ENCODE peak calls at places on chromosomes 2 and 18, in six cellular contexts. One of them, this sample, is unnamed. For H3K9me3 and H3K4me1, the result is how much of the 10 kb centered on the place peaks cover.

GRCh38 chr2:11581129-11581796 is 47.4 kb downstream of the GREB1 start:
- DNase-seq in IMR-90: no peak
- DNase-seq in DND-41: no peak
- DNase-seq in stomach: no peak
- DNase-seq in A673: no peak
- DNase-seq in fibroblast of lung: peak
- DNase-seq in this sample: no peak

GRCh38 chr2:100042559-100042958 is 99.8 kb downstream of the AFF3 start:
- DNase-seq in IMR-90: no peak
- DNase-seq in DND-41: no peak
- DNase-seq in stomach: no peak
- DNase-seq in A673: no peak
- DNase-seq in fibroblast of lung: no peak
- DNase-seq in this sample: no peak

GRCh38 chr2:176115883-176116813 is at the start of gene HOXD10:
- DNase-seq in IMR-90: no peak
- DNase-seq in DND-41: no peak
- DNase-seq in stomach: no peak
- DNase-seq in A673: peak
- DNase-seq in fibroblast of lung: no peak
- DNase-seq in this sample: no peak

GRCh38 chr2:207630491-207630890 is 5.3 kb upstream of the METTL21A start:
- DNase-seq in IMR-90: no peak
- DNase-seq in DND-41: no peak
- DNase-seq in stomach: no peak
- DNase-seq in A673: no peak
- DNase-seq in fibroblast of lung: no peak
- DNase-seq in this sample: no peak

GRCh38 chr2:239819974-239820555 is 205.1 kb downstream of the NDUFA10 start:
- DNase-seq in IMR-90: no peak
- DNase-seq in DND-41: no peak
- DNase-seq in stomach: peak
- DNase-seq in A673: peak
- DNase-seq in fibroblast of lung: no peak
- DNase-seq in this sample: no peak

GRCh38 chr18:63553117-63553516 is 10.9 kb downstream of the SERPINB12 start:
- DNase-seq in IMR-90: peak
- DNase-seq in DND-41: no peak
- DNase-seq in stomach: no peak
- DNase-seq in A673: peak
- DNase-seq in fibroblast of lung: peak
- DNase-seq in this sample: no peak

GRCh38 chr18:51879329-51879728 is 460.7 kb upstream of the DCC start:
- DNase-seq in IMR-90: no peak
- DNase-seq in DND-41: no peak
- DNase-seq in stomach: no peak
- DNase-seq in A673: no peak
- DNase-seq in fibroblast of lung: no peak
- DNase-seq in this sample: no peak

GRCh38 chr2:7707723-7708122 is 790.5 kb downstream of the RNF144A start:
- DNase-seq in IMR-90: peak
- DNase-seq in DND-41: no peak
- DNase-seq in stomach: no peak
- DNase-seq in A673: no peak
- DNase-seq in fibroblast of lung: peak
- DNase-seq in this sample: no peak

GRCh38 chr2:149733936-149734685 is 146.5 kb upstream of the MMADHC start:
- DNase-seq in IMR-90: peak
- DNase-seq in DND-41: no peak
- DNase-seq in stomach: no peak
- DNase-seq in A673: peak
- DNase-seq in fibroblast of lung: no peak
- DNase-seq in this sample: no peak

GRCh38 chr2:15259356-15259756 is 301.8 kb downstream of the NBAS start:
- DNase-seq in IMR-90: no peak
- DNase-seq in DND-41: no peak
- DNase-seq in stomach: no peak
- DNase-seq in A673: no peak
- DNase-seq in fibroblast of lung: no peak
- DNase-seq in this sample: no peak

GRCh38 chr2:159612255-159612901 is 4.0 kb downstream of the BAZ2B start:
- DNase-seq in IMR-90: peak
- DNase-seq in DND-41: no peak
- DNase-seq in stomach: no peak
- DNase-seq in A673: peak
- DNase-seq in fibroblast of lung: peak
- DNase-seq in this sample: no peak

GRCh38 chr2:199428291-199428690 is 29.4 kb downstream of the SATB2 start:
- DNase-seq in IMR-90: no peak
- DNase-seq in DND-41: no peak
- DNase-seq in stomach: no peak
- DNase-seq in A673: no peak
- DNase-seq in fibroblast of lung: no peak
- DNase-seq in this sample: no peak

GRCh38 chr2:241582328-241582727 is 23.8 kb downstream of the BOK start:
- DNase-seq in IMR-90: no peak
- DNase-seq in DND-41: no peak
- DNase-seq in stomach: no peak
- DNase-seq in A673: no peak
- DNase-seq in fibroblast of lung: no peak
- DNase-seq in this sample: no peak
- H3K9me3 ChIP-seq in IMR-90: under half
- H3K9me3 ChIP-seq in DND-41: under half
- H3K9me3 ChIP-seq in stomach: under half
- H3K9me3 ChIP-seq in A673: under half
- H3K9me3 ChIP-seq in fibroblast of lung: under half
- H3K9me3 ChIP-seq in this sample: under half

GRCh38 chr2:191148766-191149165 is 2.0 kb downstream of the STAT4 start:
- DNase-seq in IMR-90: no peak
- DNase-seq in DND-41: peak
- DNase-seq in stomach: no peak
- DNase-seq in A673: no peak
- DNase-seq in fibroblast of lung: no peak
- DNase-seq in this sample: no peak
- H3K4me1 ChIP-seq in IMR-90: under half
- H3K4me1 ChIP-seq in DND-41: under half
- H3K4me1 ChIP-seq in stomach: under half
- H3K4me1 ChIP-seq in A673: under half
- H3K4me1 ChIP-seq in fibroblast of lung: under half
- H3K4me1 ChIP-seq in this sample: under half

GRCh38 chr2:165893556-165893955 is 60.0 kb downstream of the TTC21B start:
- DNase-seq in IMR-90: no peak
- DNase-seq in DND-41: no peak
- DNase-seq in stomach: no peak
- DNase-seq in A673: no peak
- DNase-seq in fibroblast of lung: no peak
- DNase-seq in this sample: no peak
- H3K4me3 ChIP-seq in IMR-90: no peak
- H3K4me3 ChIP-seq in DND-41: no peak
- H3K4me3 ChIP-seq in stomach: no peak
- H3K4me3 ChIP-seq in A673: no peak
- H3K4me3 ChIP-seq in fibroblast of lung: no peak
- H3K4me3 ChIP-seq in this sample: no peak

DNA sequence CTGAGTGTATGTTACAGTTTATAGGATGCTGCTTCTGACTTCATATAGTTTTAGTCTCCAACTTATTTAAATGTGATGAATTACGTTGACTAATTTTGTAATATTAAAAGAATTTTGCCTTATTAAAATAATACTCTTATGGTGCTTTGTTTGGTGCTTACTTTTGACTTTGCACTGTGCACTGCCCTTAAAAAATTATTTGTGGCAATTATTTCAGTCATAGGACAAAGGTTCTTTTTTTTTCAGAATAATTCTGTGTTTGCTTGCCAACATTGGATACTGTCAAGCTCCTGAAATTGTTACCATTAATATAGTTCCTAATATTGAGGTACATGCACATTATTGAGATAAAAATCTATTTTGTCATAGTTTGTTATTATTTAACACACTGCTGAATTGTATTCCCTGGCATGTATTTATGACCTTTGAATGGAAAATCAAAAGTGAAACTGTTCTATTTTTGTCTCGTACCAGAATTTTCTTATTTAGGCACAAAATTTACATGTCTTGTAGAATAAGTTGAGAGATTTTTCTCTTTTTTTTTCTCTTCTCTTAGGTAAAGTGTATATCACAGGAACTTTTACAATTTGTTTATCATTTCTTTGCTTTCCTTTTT is 572.8 kb upstream of the KLHL29 start:
- DNase-seq in IMR-90: no peak
- DNase-seq in DND-41: no peak
- DNase-seq in stomach: no peak
- DNase-seq in A673: no peak
- DNase-seq in fibroblast of lung: no peak
- DNase-seq in this sample: peak
- H3K9me3 ChIP-seq in IMR-90: under half
- H3K9me3 ChIP-seq in DND-41: under half
- H3K9me3 ChIP-seq in stomach: under half
- H3K9me3 ChIP-seq in A673: under half
- H3K9me3 ChIP-seq in fibroblast of lung: under half
- H3K9me3 ChIP-seq in this sample: under half

GRCh38 chr2:26243643-26244478 is 571 bp downstream of the HADHA start:
- DNase-seq in IMR-90: peak
- DNase-seq in DND-41: no peak
- DNase-seq in stomach: peak
- DNase-seq in A673: peak
- DNase-seq in fibroblast of lung: peak
- DNase-seq in this sample: peak
- H3K4me1 ChIP-seq in IMR-90: under half
- H3K4me1 ChIP-seq in DND-41: under half
- H3K4me1 ChIP-seq in stomach: half or more
- H3K4me1 ChIP-seq in A673: under half
- H3K4me1 ChIP-seq in fibroblast of lung: under half
- H3K4me1 ChIP-seq in this sample: under half

DNA sequence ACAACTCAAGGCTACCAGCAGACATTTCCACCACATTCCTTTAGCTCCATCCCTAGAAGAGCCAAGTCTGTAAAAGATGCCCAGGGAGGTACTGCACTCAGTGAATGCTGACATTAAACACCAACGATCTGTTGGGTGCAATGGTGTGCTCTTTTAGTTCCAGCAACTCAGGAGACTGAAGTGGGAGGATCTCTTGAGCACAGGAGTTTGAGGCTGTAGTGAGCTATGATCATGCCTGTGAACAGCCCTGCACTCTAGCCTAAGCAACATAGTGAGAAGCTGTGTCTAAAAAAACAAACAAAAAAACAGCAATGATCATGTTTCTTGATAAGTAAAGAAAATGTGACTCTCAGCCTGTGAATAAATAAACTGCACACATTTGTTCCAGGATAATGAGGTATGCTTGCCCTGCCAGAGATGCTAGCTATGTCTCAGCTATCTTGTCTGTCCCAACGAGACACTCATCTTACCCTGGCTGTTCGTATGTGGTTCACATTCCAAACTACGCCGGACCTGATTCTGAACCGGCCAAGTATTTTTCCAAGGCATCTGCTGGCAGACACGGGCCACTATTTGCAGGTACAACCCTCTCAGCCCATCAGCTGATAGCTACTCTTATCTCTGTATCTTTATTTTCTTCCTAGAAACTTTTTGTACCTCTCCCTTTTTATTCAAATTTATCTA is 21.8 kb downstream of the TMEM182 start:
- DNase-seq in IMR-90: no peak
- DNase-seq in DND-41: no peak
- DNase-seq in stomach: no peak
- DNase-seq in A673: no peak
- DNase-seq in fibroblast of lung: no peak
- DNase-seq in this sample: no peak
- H3K4me3 ChIP-seq in IMR-90: no peak
- H3K4me3 ChIP-seq in DND-41: no peak
- H3K4me3 ChIP-seq in stomach: no peak
- H3K4me3 ChIP-seq in A673: no peak
- H3K4me3 ChIP-seq in fibroblast of lung: no peak
- H3K4me3 ChIP-seq in this sample: no peak

DNA sequence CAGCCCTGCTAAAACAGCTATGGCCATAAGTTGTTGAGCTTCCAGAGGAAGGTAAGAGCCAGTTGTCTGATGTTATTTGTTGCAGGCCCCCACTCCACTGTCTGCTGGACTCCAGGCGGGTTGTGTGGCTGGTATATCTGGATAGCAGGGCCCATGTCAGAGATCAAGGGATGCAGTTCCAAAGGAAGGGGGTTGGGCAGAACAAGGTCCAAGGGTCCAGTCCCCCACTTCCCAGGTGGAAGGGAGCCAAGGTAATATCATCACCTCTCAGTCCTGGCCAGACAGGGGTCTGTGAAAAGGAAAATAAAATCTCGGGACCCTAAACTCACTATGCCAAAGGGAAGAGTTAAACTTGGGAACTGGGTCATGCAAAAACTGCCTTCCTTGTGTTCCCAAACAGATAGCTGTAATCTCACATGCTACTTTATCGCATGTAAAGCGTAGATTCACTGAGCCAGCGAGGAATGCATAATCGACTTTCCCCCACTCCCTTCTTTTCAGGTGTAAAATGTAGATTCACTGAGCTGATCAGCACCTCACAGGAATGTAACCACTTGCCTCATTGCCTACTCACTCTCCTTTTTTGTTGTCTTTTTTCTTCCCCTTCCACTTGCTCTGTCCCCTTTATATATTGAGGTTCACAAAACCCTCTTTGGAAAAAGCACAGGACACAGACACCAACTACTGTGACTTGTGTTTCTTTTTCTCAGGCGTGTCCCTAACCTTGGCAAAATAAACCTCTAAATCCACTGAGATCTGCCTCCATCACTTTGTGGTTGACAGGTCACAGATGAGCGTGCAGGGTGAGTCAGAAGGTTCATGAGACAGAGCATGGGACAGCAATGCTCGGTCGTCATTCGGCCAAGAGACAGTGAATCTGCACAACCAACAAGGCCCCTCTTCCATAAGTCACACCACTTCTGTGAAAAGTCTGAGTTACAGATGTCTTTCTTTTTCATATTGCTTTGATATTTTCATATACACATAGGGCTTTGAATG is 255.3 kb upstream of the SIX2 start:
- DNase-seq in IMR-90: peak
- DNase-seq in DND-41: no peak
- DNase-seq in stomach: peak
- DNase-seq in A673: no peak
- DNase-seq in fibroblast of lung: peak
- DNase-seq in this sample: no peak
- H3K9me3 ChIP-seq in IMR-90: under half
- H3K9me3 ChIP-seq in DND-41: under half
- H3K9me3 ChIP-seq in stomach: under half
- H3K9me3 ChIP-seq in A673: under half
- H3K9me3 ChIP-seq in fibroblast of lung: under half
- H3K9me3 ChIP-seq in this sample: under half

GRCh38 chr18:35040988-35041751 is at the start of gene MAPRE2:
- DNase-seq in IMR-90: peak
- DNase-seq in DND-41: peak
- DNase-seq in stomach: peak
- DNase-seq in A673: peak
- DNase-seq in fibroblast of lung: peak
- DNase-seq in this sample: peak
- H3K4me1 ChIP-seq in IMR-90: under half
- H3K4me1 ChIP-seq in DND-41: half or more
- H3K4me1 ChIP-seq in stomach: under half
- H3K4me1 ChIP-seq in A673: under half
- H3K4me1 ChIP-seq in fibroblast of lung: under half
- H3K4me1 ChIP-seq in this sample: under half

GRCh38 chr2:190410171-190410570 is 2.0 kb downstream of the MFSD6 start:
- DNase-seq in IMR-90: no peak
- DNase-seq in DND-41: no peak
- DNase-seq in stomach: no peak
- DNase-seq in A673: no peak
- DNase-seq in fibroblast of lung: no peak
- DNase-seq in this sample: no peak
- H3K4me3 ChIP-seq in IMR-90: no peak
- H3K4me3 ChIP-seq in DND-41: no peak
- H3K4me3 ChIP-seq in stomach: no peak
- H3K4me3 ChIP-seq in A673: no peak
- H3K4me3 ChIP-seq in fibroblast of lung: no peak
- H3K4me3 ChIP-seq in this sample: no peak